ENCODE peak calls at places on chromosomes 4 and X, in nine cellular contexts. Y, V, K, A, R, M, N, C and U are unnamed samples. For H3K4me1, the result is how much of the 10 kb centered on the place peaks cover.

GRCh38 chrX:68420559-68420958 is 12.7 kb downstream of the OPHN1 start:
- DNase-seq in Y (no peak), V (no peak), K (no peak), A (no peak), R (no peak), M (no peak), N (peak), C (no peak), U (no peak)

GRCh38 chr4:185383451-185383850 is 12.3 kb downstream of the LRP2BP start:
- DNase-seq in Y (no peak), V (no peak), K (no peak), A (no peak), R (no peak), M (no peak), N (no peak), C (peak), U (peak)

GRCh38 chrX:16185725-16186136 is 18.4 kb downstream of the MAGEB17 start:
- DNase-seq in Y (no peak), V (no peak), K (no peak), A (no peak), R (no peak), M (no peak), N (peak), C (no peak), U (peak)

GRCh38 chr4:153489856-153490558 is 23.8 kb downstream of the TMEM131L start:
- DNase-seq in Y (no peak), V (no peak), K (no peak), A (no peak), R (no peak), M (no peak), N (peak), C (no peak), U (no peak)

GRCh38 chr4:32374201-32374600 is 1654.0 kb downstream of the PCDH7 start:
- DNase-seq in Y (no peak), V (no peak), K (no peak), A (no peak), R (no peak), M (no peak), N (no peak), C (no peak), U (no peak)

GRCh38 chr4:173025131-173025530 is 143.5 kb upstream of the GALNT7 start:
- DNase-seq in Y (no peak), V (no peak), K (peak), A (no peak), R (no peak), M (no peak), N (peak), C (peak), U (peak)

GRCh38 chr4:68569466-68570121 is 6.5 kb downstream of the UGT2B17 start:
- DNase-seq in Y (no peak), V (no peak), K (no peak), A (no peak), R (no peak), M (no peak), N (no peak), C (no peak), U (no peak)

GRCh38 chr4:66562276-66562806 is 892.1 kb upstream of the EPHA5 start:
- DNase-seq in Y (no peak), V (no peak), K (no peak), A (no peak), R (no peak), M (no peak), N (peak), C (no peak), U (peak)

GRCh38 chr4:82367438-82368097 is 6.2 kb downstream of the HNRNPD start:
- DNase-seq in Y (no peak), V (no peak), K (no peak), A (no peak), R (no peak), M (no peak), N (no peak), C (no peak), U (no peak)
- H3K4me1 ChIP-seq in Y (half or more), V (under half), K (half or more), A (under half), R (half or more), M (half or more), N (half or more), C (half or more), U (under half)

GRCh38 chr4:35461931-35462659 is 782.2 kb downstream of the ARAP2 start:
- DNase-seq in Y (no peak), V (no peak), K (no peak), A (no peak), R (no peak), M (no peak), N (no peak), C (no peak), U (peak)
- TF ChIP-seq CTCF in Y (no peak), V (no peak), K (no peak), A (no peak), R (no peak), M (no peak), N (no peak), C (no peak), U (peak)

GRCh38 chr4:55050418-55050950 is 74.9 kb downstream of the KDR start:
- DNase-seq in Y (no peak), V (no peak), K (no peak), A (no peak), R (no peak), M (no peak), N (no peak), C (no peak), U (no peak)
- H3K27ac ChIP-seq in Y (no peak), V (no peak), K (peak), A (no peak), R (peak), M (no peak), N (no peak), C (no peak), U (no peak)

DNA sequence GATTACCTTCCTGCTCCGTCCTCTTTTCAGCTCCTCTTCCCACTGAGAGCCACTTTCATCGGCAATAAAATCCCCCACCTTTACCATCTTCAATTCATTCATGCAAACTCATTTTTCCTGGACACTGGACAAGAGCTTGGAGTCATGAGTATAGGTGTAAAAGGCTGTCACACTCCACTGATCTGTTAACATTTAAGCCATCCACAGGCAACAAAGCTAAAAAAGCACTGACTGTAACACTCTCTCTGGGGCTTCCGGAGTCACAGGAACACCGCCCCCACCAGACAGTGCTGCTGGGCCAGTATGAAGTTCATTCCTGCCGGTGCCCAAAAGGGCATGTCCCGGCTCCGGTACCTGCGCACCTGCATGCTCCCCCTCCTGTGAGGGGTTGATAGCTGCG is 38.5 kb downstream of the MAGEB5 start:
- DNase-seq in Y (no peak), V (no peak), K (no peak), A (no peak), R (no peak), M (no peak), N (no peak), C (no peak), U (no peak)
- H3K4me1 ChIP-seq in Y (under half), V (under half), K (under half), A (under half), R (under half), M (under half), N (under half), C (under half), U (under half)

GRCh38 chr4:108749119-108749518 is 13.7 kb downstream of the ETNPPL start:
- DNase-seq in Y (no peak), V (no peak), K (no peak), A (no peak), R (no peak), M (no peak), N (no peak), C (no peak), U (no peak)
- TF ChIP-seq CTCF in Y (no peak), V (no peak), K (no peak), A (no peak), R (no peak), M (no peak), N (no peak), C (no peak), U (no peak)

GRCh38 chr4:186762865-186763264 is 39.2 kb upstream of the FAT1 start:
- DNase-seq in Y (no peak), V (no peak), K (no peak), A (no peak), R (no peak), M (no peak), N (no peak), C (no peak), U (no peak)
- H3K27ac ChIP-seq in Y (no peak), V (no peak), K (no peak), A (no peak), R (no peak), M (no peak), N (no peak), C (no peak), U (no peak)

DNA sequence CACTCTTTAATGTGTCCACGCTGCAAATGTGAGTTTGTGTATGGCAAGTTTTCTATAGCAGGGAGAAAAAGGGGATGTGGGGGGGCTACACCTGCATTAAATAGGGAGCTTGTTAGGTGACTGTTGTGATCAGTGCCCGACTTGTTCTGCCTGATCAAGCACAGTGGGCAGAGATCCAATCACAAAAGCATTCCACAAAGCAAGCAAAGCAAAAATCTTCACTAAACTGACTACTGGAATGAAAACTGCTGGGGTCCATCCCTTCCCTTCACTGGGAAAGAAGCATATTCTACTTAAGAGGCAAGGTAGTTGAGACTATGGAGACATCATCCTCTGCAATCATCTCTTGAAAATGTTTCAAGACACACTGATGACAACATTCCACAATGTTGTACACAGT is 5.2 kb downstream of the IRS4 start:
- DNase-seq in Y (no peak), V (no peak), K (no peak), A (no peak), R (no peak), M (no peak), N (no peak), C (no peak), U (no peak)
- H3K4me1 ChIP-seq in Y (under half), V (under half), K (under half), A (under half), R (under half), M (under half), N (under half), C (under half), U (under half)

GRCh38 chrX:108699368-108699767 is 37.0 kb downstream of the IRS4 start:
- DNase-seq in Y (no peak), V (no peak), K (no peak), A (no peak), R (no peak), M (no peak), N (peak), C (no peak), U (no peak)
- TF ChIP-seq CTCF in Y (peak), V (no peak), K (peak), A (peak), R (no peak), M (no peak), N (peak), C (no peak), U (peak)